ENCODE peak calls at places on chromosome 22, in six cellular contexts. X, B, W, D, N and G are unnamed samples.

GRCh38 chr22:31155425-31155824 is 4.6 kb upstream of the RNF185 start:
- DNase-seq in B (no peak), X (peak; percentile 80), W (no peak), N (no peak), D (peak; percentile 54), G (peak; percentile 37)

GRCh38 chr22:43185860-43186261 is 1.1 kb downstream of the TTLL12 start:
- DNase-seq in W (no peak), N (no peak), B (peak; percentile 14), X (peak; percentile 23), D (peak; percentile 52), G (peak; percentile 7)

GRCh38 chr22:23677701-23677995 is 13.2 kb upstream of the RGL4 start:
- DNase-seq in B (no peak), W (no peak), D (no peak), X (no peak), N (no peak), G (no peak)

GRCh38 chr22:48004038-48004437 is 1241.6 kb downstream of the TBC1D22A start:
- DNase-seq in X (no peak), W (no peak), D (no peak), N (no peak), B (peak; percentile 14), G (no peak)

GRCh38 chr22:47371263-47372090 is 609.0 kb downstream of the TBC1D22A start:
- DNase-seq in B (no peak), X (no peak), N (no peak), W (no peak), D (no peak), G (no peak)

GRCh38 chr22:27292542-27293298 is 508.8 kb downstream of the MN1 start:
- DNase-seq in D (no peak), N (no peak), W (no peak), X (no peak), B (no peak), G (no peak)

GRCh38 chr22:23498811-23499798 is 81.0 kb downstream of the IGLL1 start:
- DNase-seq in D (no peak), W (no peak), B (no peak), X (no peak), N (peak; percentile 43), G (no peak)

GRCh38 chr22:32653823-32654222 is 147.7 kb upstream of the TIMP3 start:
- DNase-seq in W (no peak), N (no peak), B (no peak), X (no peak), D (no peak), G (no peak)

GRCh38 chr22:44719586-44720368 is 17.8 kb downstream of the PRR5 start:
- DNase-seq in D (no peak), B (no peak), W (no peak), N (no peak), X (no peak), G (no peak)

GRCh38 chr22:35600466-35600865 is 16.7 kb downstream of the MB start:
- DNase-seq in B (no peak), D (no peak), N (no peak), W (no peak), X (no peak), G (no peak)

GRCh38 chr22:28283025-28283654 is 364.1 kb upstream of the PITPNB start:
- DNase-seq in B (no peak), W (no peak), D (no peak), X (peak; percentile 52), N (no peak), G (no peak)

DNA sequence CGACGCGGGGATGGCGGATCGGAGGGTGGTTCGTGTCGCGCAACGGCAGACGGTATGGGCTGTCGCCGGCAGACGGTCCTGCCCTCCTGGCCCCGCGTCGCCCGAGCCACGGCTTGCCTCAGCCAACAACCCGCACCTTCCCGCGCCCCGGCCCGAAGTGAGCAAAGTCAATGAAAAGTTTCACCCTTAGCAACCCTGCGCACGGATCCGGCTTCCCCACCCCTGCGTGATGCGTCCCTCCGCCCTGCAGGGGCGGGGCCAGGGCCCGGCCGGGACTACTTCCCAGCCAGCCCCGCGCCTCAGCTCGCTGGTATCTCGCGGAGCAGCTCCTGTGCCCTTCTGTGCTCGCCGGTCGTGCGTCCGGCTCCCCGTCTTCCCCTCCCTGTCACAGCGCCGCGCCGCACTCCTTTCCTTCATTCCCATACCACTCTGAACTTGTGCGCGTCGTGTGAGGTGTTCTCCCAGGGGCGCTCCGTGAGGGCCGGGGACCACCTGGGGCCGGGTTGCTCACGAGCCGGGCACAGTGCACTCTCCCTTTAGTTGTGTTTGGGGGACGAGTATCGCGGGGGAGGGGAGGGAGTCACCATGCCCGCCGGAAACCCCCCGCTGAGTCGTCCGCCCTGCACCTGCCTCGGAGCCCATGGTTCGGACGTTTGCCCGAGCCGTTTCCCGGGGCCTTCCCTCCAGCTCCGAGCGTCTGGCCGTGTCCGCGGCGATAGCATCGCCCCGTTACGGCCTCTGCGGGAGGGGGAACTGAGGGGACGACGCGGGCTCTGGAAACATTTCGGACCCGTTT is at the start of gene TOB2:
- DNase-seq in D (peak; percentile 96), W (peak; percentile 95), X (peak; percentile 95), B (peak; percentile 98), N (peak; percentile 97), G (peak; percentile 98)
- H3K4ac ChIP-seq in D (peak within 1 kb of the TSS; percentile 90), W (peak within 1 kb of the TSS; percentile 90), X (peak within 1 kb of the TSS; percentile 93), B (peak within 1 kb of the TSS; percentile 93), N (peak within 1 kb of the TSS; percentile 62), G (peak within 1 kb of the TSS; percentile 98)

DNA sequence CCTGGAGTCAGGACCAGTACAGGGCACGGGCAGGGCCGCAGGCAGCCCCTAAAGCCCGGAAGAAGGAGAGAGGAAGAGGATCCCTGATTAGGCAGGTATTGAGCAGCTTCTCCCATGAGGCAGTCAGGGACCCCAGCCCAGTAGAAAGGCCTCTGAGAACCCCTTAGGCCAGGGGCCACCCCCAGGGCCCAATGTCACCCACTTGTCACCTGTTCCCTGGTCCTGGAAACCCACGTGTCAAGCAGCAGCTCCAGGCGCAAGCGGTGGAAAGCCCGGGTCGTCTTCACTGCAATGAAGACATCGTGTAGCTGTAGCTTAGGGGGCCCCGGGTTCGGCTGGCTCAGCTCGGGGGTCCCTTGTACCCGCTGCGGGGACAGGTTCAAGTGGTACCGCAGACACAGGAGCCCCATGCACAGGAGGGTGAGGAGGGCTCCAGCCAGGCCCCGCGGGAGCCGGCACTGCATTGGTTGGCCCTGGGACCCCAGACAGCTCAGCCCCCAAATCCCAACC is 415 bp downstream of the MFNG start:
- DNase-seq in N (no peak), B (no peak), X (no peak), W (no peak), D (no peak), G (no peak)
- H3K4me3 ChIP-seq in N (no peak overlapping the region), B (no peak overlapping the region), X (no peak overlapping the region), W (peak overlapping the region; percentile 3), D (no peak overlapping the region), G (no peak overlapping the region)

DNA sequence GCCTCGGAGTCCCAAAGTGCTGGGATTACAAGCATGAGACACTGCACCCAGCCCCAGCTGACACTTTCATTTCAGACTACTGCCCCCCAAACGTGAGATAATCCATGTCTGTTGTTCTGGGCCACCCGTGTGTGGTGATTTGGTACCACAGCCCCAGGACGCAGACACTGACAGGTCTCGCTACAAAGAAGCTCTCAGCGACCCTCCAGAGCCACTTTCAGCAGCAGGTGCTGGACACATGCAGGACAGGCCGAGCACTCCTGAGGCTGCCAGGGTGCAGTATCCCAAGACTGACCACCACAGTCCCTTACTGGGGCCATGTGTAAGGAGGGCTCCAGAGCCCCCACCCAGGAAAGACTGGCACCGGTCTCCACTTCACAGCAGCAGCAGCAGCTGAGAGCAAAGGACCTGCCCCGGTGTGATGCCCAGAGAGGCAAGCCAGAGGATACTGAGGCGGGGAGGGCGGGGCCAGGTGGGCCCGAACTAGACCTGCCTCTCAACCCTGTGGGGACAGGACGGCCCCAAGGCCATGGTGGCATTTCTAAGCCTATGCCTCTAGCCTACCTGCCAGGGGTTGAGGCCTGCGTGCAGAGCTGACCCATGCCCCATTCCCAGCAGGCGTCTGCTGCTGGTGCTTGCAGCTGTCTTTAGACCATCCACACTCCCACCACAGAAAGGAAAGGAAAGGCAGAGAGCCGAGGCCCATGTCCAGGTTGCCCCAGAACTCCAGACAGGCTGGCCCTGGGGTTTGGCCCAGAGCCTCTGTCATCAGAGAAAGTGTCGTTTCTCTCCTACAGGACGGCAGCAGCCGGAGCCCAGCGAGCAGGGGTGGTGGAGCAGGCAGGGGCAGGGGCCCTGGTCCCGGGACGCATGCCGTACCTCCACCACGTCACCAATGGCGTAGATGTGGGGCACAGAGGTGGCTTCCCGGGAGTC is 28.0 kb upstream of the GNB1L start:
- DNase-seq in W (no peak), N (peak; percentile 43), B (no peak), D (no peak), X (no peak), G (peak; percentile 27)
- H3K4ac ChIP-seq in W (peak overlapping the region; percentile 57), N (peak overlapping the region; percentile 66), B (peak overlapping the region; percentile 70), D (peak overlapping the region; percentile 61), X (peak overlapping the region; percentile 99), G (peak overlapping the region; percentile 62)

GRCh38 chr22:17434856-17435255 is 65.6 kb downstream of the CECR2 start:
- DNase-seq in B (no peak), N (no peak), X (no peak), D (no peak), W (no peak), G (no peak)
- H3K4me3 ChIP-seq in B (no peak overlapping the region), N (no peak overlapping the region), X (no peak overlapping the region), D (no peak overlapping the region), W (no peak overlapping the region), G (no peak overlapping the region)

GRCh38 chr22:22047776-22048175 is 65.2 kb upstream of the TOP3B start:
- DNase-seq in N (no peak), X (no peak), D (no peak), W (no peak), B (no peak), G (no peak)
- H3K4ac ChIP-seq in N (no peak overlapping the region), X (no peak overlapping the region), D (no peak overlapping the region), W (no peak overlapping the region), B (no peak overlapping the region), G (no peak overlapping the region)

GRCh38 chr22:41910050-41910598 is 4.8 kb downstream of the SHISA8 start:
- DNase-seq in D (no peak), B (peak; percentile 44), N (peak; percentile 78), W (no peak), X (no peak), G (peak; percentile 69)
- H3K4me3 ChIP-seq in D (peak overlapping the region; percentile 39), B (no peak overlapping the region), N (peak overlapping the region; percentile 55), W (no peak overlapping the region), X (peak overlapping the region; percentile 1), G (no peak overlapping the region)